ENCODE peak calls at places on chromosomes 11 and 22, in six cellular contexts. Y, D, F, O, R and V are unnamed samples. For H3K9me3, the result is how much of the 10 kb centered on the place peaks cover.

GRCh38 chr11:45094958-45095690 is 51.3 kb upstream of the PRDM11 start:
- DNase-seq in Y (no peak), D (no peak), F (no peak), O (no peak), R (peak), V (no peak)

GRCh38 chr22:44622147-44622427 is 79.9 kb upstream of the PRR5 start:
- DNase-seq in Y (no peak), D (peak), F (peak), O (peak), R (no peak), V (no peak)

GRCh38 chr22:35327690-35328471 is 28.2 kb downstream of the TOM1 start:
- DNase-seq in Y (no peak), D (no peak), F (no peak), O (no peak), R (no peak), V (no peak)

GRCh38 chr22:36374603-36375024 is 13.2 kb downstream of the MYH9 start:
- DNase-seq in Y (no peak), D (peak), F (peak), O (no peak), R (no peak), V (no peak)

GRCh38 chr11:59771605-59772004 is 16.4 kb downstream of the STX3 start:
- DNase-seq in Y (no peak), D (no peak), F (no peak), O (no peak), R (no peak), V (no peak)

GRCh38 chr11:7882860-7883259 is 48.2 kb downstream of the OR10A6 start:
- DNase-seq in Y (no peak), D (no peak), F (no peak), O (no peak), R (no peak), V (no peak)

GRCh38 chr11:36155301-36155700 is 133.9 kb downstream of the COMMD9 start:
- DNase-seq in Y (no peak), D (no peak), F (no peak), O (no peak), R (no peak), V (no peak)

GRCh38 chr11:103069367-103069766 is 22.6 kb downstream of the DCUN1D5 start:
- DNase-seq in Y (no peak), D (no peak), F (no peak), O (no peak), R (no peak), V (no peak)

GRCh38 chr11:47399860-47400812 is 8.3 kb upstream of the SLC39A13 start:
- DNase-seq in Y (no peak), D (peak), F (no peak), O (peak), R (no peak), V (peak)

GRCh38 chr22:42326301-42326700 is 55.8 kb upstream of the TCF20 start:
- DNase-seq in Y (no peak), D (no peak), F (no peak), O (no peak), R (no peak), V (no peak)

GRCh38 chr11:120518356-120518755 is 6.8 kb downstream of the GRIK4 start:
- DNase-seq in Y (no peak), D (no peak), F (no peak), O (no peak), R (no peak), V (no peak)

GRCh38 chr11:45354976-45355705 is 69.0 kb upstream of the SYT13 start:
- DNase-seq in Y (peak), D (peak), F (no peak), O (peak), R (peak), V (peak)

GRCh38 chr22:48713266-48714205 is 1114.1 kb downstream of the BRD1 start:
- DNase-seq in Y (peak), D (no peak), F (no peak), O (no peak), R (no peak), V (peak)
- H3K9me3 ChIP-seq in Y (under half), D (under half), F (under half), O (under half), R (under half), V (under half)

GRCh38 chr22:49645257-49645656 is 182.4 kb downstream of the BRD1 start:
- DNase-seq in Y (no peak), D (no peak), F (no peak), O (no peak), R (no peak), V (no peak)

GRCh38 chr22:49645791-49646550 is 181.7 kb downstream of the BRD1 start:
- DNase-seq in Y (no peak), D (no peak), F (no peak), O (no peak), R (no peak), V (no peak)

GRCh38 chr22:49648053-49648452 is 179.6 kb downstream of the BRD1 start:
- DNase-seq in Y (no peak), D (no peak), F (no peak), O (no peak), R (no peak), V (no peak)

GRCh38 chr22:49647346-49648026 is 180.2 kb downstream of the BRD1 start:
- DNase-seq in Y (no peak), D (no peak), F (peak), O (no peak), R (no peak), V (no peak)

GRCh38 chr22:49646876-49647275 is 180.8 kb downstream of the BRD1 start:
- DNase-seq in Y (no peak), D (no peak), F (no peak), O (no peak), R (no peak), V (no peak)
- H3K9me3 ChIP-seq in Y (under half), D (under half), F (under half), O (under half), R (under half), V (under half)

GRCh38 chr22:11629661-11630385 is 3898.2 kb upstream of the OR11H1 start:
- DNase-seq in Y (no peak), D (no peak), F (no peak), O (no peak), R (no peak), V (no peak)
- H3K9me3 ChIP-seq in Y (under half), D (under half), F (under half), O (under half), R (under half), V (under half)

GRCh38 chr11:86553322-86553721 is 119.1 kb downstream of the ME3 start:
- DNase-seq in Y (no peak), D (no peak), F (peak), O (no peak), R (peak), V (no peak)
- H3K9me3 ChIP-seq in Y (under half), D (under half), F (under half), O (under half), R (under half), V (under half)

GRCh38 chr22:49075150-49075549 is 752.5 kb downstream of the BRD1 start:
- DNase-seq in Y (no peak), D (no peak), F (no peak), O (no peak), R (no peak), V (no peak)
- H3K9me3 ChIP-seq in Y (under half), D (under half), F (under half), O (under half), R (under half), V (under half)

GRCh38 chr22:48952256-48953102 is 875.2 kb downstream of the BRD1 start:
- DNase-seq in Y (no peak), D (no peak), F (no peak), O (no peak), R (peak), V (no peak)

GRCh38 chr22:48953830-48954229 is 873.8 kb downstream of the BRD1 start:
- DNase-seq in Y (no peak), D (no peak), F (no peak), O (no peak), R (peak), V (no peak)

GRCh38 chr22:48954781-48955311 is 872.8 kb downstream of the BRD1 start:
- DNase-seq in Y (no peak), D (no peak), F (no peak), O (no peak), R (no peak), V (no peak)

GRCh38 chr22:48951836-48952235 is 875.8 kb downstream of the BRD1 start:
- DNase-seq in Y (no peak), D (no peak), F (no peak), O (no peak), R (no peak), V (peak)

DNA sequence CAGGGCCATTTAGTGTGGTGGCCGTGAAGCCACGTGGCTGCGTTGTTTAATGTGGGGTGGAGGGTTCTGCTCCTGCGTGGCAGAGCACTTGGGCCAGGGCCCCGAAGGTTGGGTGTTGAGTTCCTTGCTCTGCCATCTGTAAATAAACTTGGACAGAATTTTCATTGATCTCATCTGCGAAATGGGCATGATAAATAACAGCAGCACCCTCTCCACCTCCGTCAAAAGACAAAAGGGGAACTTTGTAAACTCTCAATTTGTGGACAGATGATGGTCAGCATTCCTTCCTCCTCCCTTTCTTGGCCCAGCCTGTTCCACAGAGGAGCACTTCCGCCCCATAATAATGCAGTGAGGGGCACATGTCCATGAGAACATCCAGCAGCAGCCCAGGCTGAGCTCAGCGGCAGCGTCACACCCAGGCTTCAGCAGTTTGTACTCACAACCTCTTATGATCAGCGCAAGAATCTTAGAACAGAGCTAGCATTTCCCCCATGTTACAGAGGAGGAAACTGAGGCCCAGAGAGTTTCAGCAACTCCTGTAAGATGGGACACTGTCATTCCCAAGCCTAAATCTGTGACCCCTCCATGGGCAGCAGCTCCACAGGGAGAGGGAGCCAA is 874.5 kb downstream of the BRD1 start:
- DNase-seq in Y (no peak), D (no peak), F (no peak), O (no peak), R (peak), V (no peak)
- H3K9me3 ChIP-seq in Y (under half), D (under half), F (under half), O (under half), R (under half), V (under half)

GRCh38 chr22:49206281-49206680 is 621.4 kb downstream of the BRD1 start:
- DNase-seq in Y (no peak), D (no peak), F (no peak), O (no peak), R (no peak), V (no peak)
- H3K9me3 ChIP-seq in Y (under half), D (under half), F (under half), O (under half), R (under half), V (under half)

GRCh38 chr11:70717961-70718595 is 319.7 kb downstream of the CTTN start:
- DNase-seq in Y (peak), D (no peak), F (no peak), O (no peak), R (no peak), V (no peak)

GRCh38 chr11:70721006-70721405 is 322.7 kb downstream of the CTTN start:
- DNase-seq in Y (peak), D (no peak), F (no peak), O (no peak), R (no peak), V (no peak)

GRCh38 chr11:70716986-70717775 is 318.9 kb downstream of the CTTN start:
- DNase-seq in Y (peak), D (no peak), F (no peak), O (no peak), R (no peak), V (no peak)

GRCh38 chr11:70720291-70720690 is 322.0 kb downstream of the CTTN start:
- DNase-seq in Y (peak), D (no peak), F (no peak), O (no peak), R (no peak), V (no peak)

DNA sequence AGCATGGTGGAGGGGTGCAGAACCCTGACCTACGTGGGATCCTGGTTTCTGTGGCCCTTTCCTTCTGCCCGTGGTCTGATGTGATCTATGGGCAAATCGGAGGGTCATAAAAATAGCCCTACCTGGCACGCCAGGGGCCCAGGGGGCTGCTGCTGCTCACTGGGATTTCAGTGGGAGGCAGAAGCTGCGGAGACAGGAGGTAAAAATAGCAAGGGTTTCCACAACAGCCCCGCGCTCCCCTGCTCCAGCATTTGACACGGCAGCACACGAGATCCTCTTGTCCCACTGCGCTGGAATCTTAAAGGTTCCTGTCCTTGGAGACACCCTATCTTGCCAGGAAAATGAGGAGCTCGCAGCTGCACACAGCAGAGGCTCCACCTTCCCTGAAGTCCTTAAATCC is 321.2 kb downstream of the CTTN start:
- DNase-seq in Y (peak), D (no peak), F (no peak), O (no peak), R (no peak), V (no peak)
- H3K9me3 ChIP-seq in Y (under half), D (under half), F (under half), O (under half), R (under half), V (under half)

DNA sequence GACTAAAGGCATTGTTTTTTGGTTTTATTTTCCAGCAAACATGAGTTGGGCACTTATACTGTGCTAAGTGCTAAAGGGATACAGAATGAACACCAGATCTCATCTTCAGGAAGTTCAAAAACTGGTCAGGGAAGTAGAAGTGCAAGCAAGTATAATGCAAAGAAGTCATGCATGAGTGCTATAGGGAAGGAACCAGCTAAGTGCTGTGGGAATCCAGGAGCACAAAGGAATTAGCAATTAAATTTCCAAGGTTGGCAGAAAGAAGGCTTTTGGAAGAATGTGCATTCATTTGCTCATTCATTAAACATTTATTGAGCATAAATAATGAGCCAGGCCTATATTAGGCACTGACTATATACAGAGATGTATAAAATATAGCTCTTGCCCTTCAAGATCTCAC is 143.7 kb upstream of the ARHGAP42 start:
- DNase-seq in Y (no peak), D (no peak), F (no peak), O (no peak), R (no peak), V (no peak)
- H3K9me3 ChIP-seq in Y (under half), D (under half), F (under half), O (under half), R (under half), V (under half)

GRCh38 chr22:38247713-38248112 is 25.1 kb downstream of the TMEM184B start:
- DNase-seq in Y (no peak), D (no peak), F (no peak), O (no peak), R (no peak), V (no peak)
- H3K9me3 ChIP-seq in Y (under half), D (under half), F (under half), O (under half), R (under half), V (under half)